ENCODE peak calls at places on chromosomes 2 and 18, in seven cellular contexts. One of them, this sample, is unnamed.
A peak's percentile ranks its signal among the peaks of the same experiment; 100 is the strongest.

GRCh38 chr18:63963610-63964256 is 6.1 kb upstream of the SERPINB8 start:
- DNase-seq in GM10248: peak; percentile 33
- DNase-seq in heart left ventricle: no peak
- DNase-seq in RWPE1: no peak
- DNase-seq in progenitor cell of endocrine pancreas: no peak
- DNase-seq in fibroblast of mammary gland: peak; percentile 73
- DNase-seq in WTC11: peak; percentile 46
- DNase-seq in this sample: peak; percentile 40

GRCh38 chr2:234676109-234676858 is 179.4 kb upstream of the ARL4C start:
- DNase-seq in GM10248: no peak
- DNase-seq in heart left ventricle: no peak
- DNase-seq in RWPE1: no peak
- DNase-seq in progenitor cell of endocrine pancreas: no peak
- DNase-seq in fibroblast of mammary gland: no peak
- DNase-seq in WTC11: no peak
- DNase-seq in this sample: no peak

GRCh38 chr2:215382011-215382410 is 53.9 kb downstream of the FN1 start:
- DNase-seq in GM10248: no peak
- DNase-seq in heart left ventricle: no peak
- DNase-seq in RWPE1: no peak
- DNase-seq in progenitor cell of endocrine pancreas: no peak
- DNase-seq in fibroblast of mammary gland: no peak
- DNase-seq in WTC11: no peak
- DNase-seq in this sample: no peak

GRCh38 chr2:16660039-16660619 is 5.5 kb downstream of the CYRIA start:
- DNase-seq in GM10248: no peak
- DNase-seq in heart left ventricle: no peak
- DNase-seq in RWPE1: no peak
- DNase-seq in progenitor cell of endocrine pancreas: no peak
- DNase-seq in fibroblast of mammary gland: no peak
- DNase-seq in WTC11: no peak
- DNase-seq in this sample: no peak

GRCh38 chr2:169839954-169840746 is 12.9 kb downstream of the UBR3 start:
- DNase-seq in GM10248: no peak
- DNase-seq in heart left ventricle: no peak
- DNase-seq in RWPE1: no peak
- DNase-seq in progenitor cell of endocrine pancreas: no peak
- DNase-seq in fibroblast of mammary gland: no peak
- DNase-seq in WTC11: no peak
- DNase-seq in this sample: no peak

GRCh38 chr2:43748333-43748732 is 25.5 kb upstream of the DYNC2LI1 start:
- DNase-seq in GM10248: no peak
- DNase-seq in heart left ventricle: no peak
- DNase-seq in RWPE1: no peak
- DNase-seq in progenitor cell of endocrine pancreas: no peak
- DNase-seq in fibroblast of mammary gland: no peak
- DNase-seq in WTC11: no peak
- DNase-seq in this sample: no peak

GRCh38 chr2:196801578-196801977 is 2.1 kb upstream of the GTF3C3 start:
- DNase-seq in GM10248: no peak
- DNase-seq in heart left ventricle: no peak
- DNase-seq in RWPE1: peak; percentile 21
- DNase-seq in progenitor cell of endocrine pancreas: no peak
- DNase-seq in fibroblast of mammary gland: peak; percentile 36
- DNase-seq in WTC11: no peak
- DNase-seq in this sample: no peak

GRCh38 chr2:131516011-131516410 is 11.7 kb upstream of the CCDC74A start:
- DNase-seq in GM10248: no peak
- DNase-seq in heart left ventricle: no peak
- DNase-seq in RWPE1: no peak
- DNase-seq in progenitor cell of endocrine pancreas: no peak
- DNase-seq in fibroblast of mammary gland: no peak
- DNase-seq in WTC11: no peak
- DNase-seq in this sample: no peak

GRCh38 chr2:187875271-187875670 is 321.0 kb upstream of the TFPI start:
- DNase-seq in GM10248: no peak
- DNase-seq in heart left ventricle: no peak
- DNase-seq in RWPE1: no peak
- DNase-seq in progenitor cell of endocrine pancreas: no peak
- DNase-seq in fibroblast of mammary gland: peak; percentile 8
- DNase-seq in WTC11: no peak
- DNase-seq in this sample: no peak

GRCh38 chr18:76476665-76477561 is 18.1 kb downstream of the ZNF516 start:
- DNase-seq in GM10248: no peak
- DNase-seq in heart left ventricle: no peak
- DNase-seq in RWPE1: peak; percentile 17
- DNase-seq in progenitor cell of endocrine pancreas: no peak
- DNase-seq in fibroblast of mammary gland: peak; percentile 96
- DNase-seq in WTC11: no peak
- DNase-seq in this sample: no peak

GRCh38 chr18:12851709-12852108 is 32.3 kb downstream of the PTPN2 start:
- DNase-seq in GM10248: no peak
- DNase-seq in heart left ventricle: no peak
- DNase-seq in RWPE1: no peak
- DNase-seq in progenitor cell of endocrine pancreas: no peak
- DNase-seq in fibroblast of mammary gland: peak; percentile 25
- DNase-seq in WTC11: no peak
- DNase-seq in this sample: no peak

GRCh38 chr18:58682429-58683069 is 11.3 kb downstream of the MALT1 start:
- DNase-seq in GM10248: no peak
- DNase-seq in heart left ventricle: peak; percentile 46
- DNase-seq in RWPE1: peak; percentile 34
- DNase-seq in progenitor cell of endocrine pancreas: no peak
- DNase-seq in fibroblast of mammary gland: peak; percentile 83
- DNase-seq in WTC11: no peak
- DNase-seq in this sample: no peak

GRCh38 chr18:49038423-49038822 is 87.7 kb upstream of the SMAD7 start:
- DNase-seq in GM10248: no peak
- DNase-seq in heart left ventricle: no peak
- DNase-seq in RWPE1: no peak
- DNase-seq in progenitor cell of endocrine pancreas: no peak
- DNase-seq in fibroblast of mammary gland: no peak
- DNase-seq in WTC11: no peak
- DNase-seq in this sample: no peak

GRCh38 chr2:233853883-233854240 is 473 bp downstream of the HJURP start:
- DNase-seq in GM10248: no peak
- DNase-seq in heart left ventricle: no peak
- DNase-seq in RWPE1: no peak
- DNase-seq in progenitor cell of endocrine pancreas: no peak
- DNase-seq in fibroblast of mammary gland: no peak
- DNase-seq in WTC11: no peak
- DNase-seq in this sample: no peak

DNA sequence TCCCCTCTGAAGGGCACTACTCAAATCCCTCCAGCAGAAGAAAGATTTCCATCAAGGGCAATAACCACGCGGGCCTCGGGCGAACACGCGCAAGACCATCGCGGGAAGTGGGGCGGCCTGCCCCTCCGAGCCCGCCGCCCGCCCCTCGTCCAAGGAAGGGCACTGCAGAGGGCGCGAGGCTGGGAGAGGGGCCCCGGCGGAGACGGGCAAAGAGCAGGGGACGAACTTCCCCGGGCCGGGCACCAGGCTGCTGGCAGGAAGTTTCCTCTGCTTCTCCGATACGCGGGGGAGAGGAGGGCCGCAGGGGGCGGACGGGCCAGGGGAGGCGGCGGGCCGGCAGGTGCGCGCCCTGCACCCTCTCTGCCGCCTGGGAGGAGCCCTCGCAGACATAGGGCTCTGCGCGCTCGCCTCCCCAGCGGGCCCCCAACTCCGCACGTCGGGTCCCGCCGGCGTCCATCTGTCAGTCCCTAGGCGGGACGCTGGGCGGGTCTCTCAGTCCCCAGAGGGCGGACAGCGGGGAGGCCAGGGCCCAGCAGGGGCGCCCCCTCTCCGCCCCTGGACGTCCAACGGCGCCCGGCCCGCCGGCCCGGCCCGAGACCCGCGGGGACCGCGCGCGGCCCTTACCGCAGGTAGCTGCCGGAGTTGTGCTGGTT is 452 bp downstream of the TFCP2L1 start:
- DNase-seq in GM10248: no peak
- DNase-seq in heart left ventricle: no peak
- DNase-seq in RWPE1: no peak
- DNase-seq in progenitor cell of endocrine pancreas: peak; percentile 14
- DNase-seq in fibroblast of mammary gland: no peak
- DNase-seq in WTC11: peak; percentile 41
- DNase-seq in this sample: peak; percentile 31
- TF ChIP-seq CTCF in GM10248: no peak
- TF ChIP-seq CTCF in heart left ventricle: no peak
- TF ChIP-seq CTCF in RWPE1: no peak
- TF ChIP-seq CTCF in progenitor cell of endocrine pancreas: peak; percentile 25
- TF ChIP-seq CTCF in fibroblast of mammary gland: no peak
- TF ChIP-seq CTCF in WTC11: no peak
- TF ChIP-seq CTCF in this sample: no peak

GRCh38 chr18:37570336-37570930 is 4.8 kb upstream of the CELF4 start:
- DNase-seq in GM10248: no peak
- DNase-seq in heart left ventricle: no peak
- DNase-seq in RWPE1: no peak
- DNase-seq in progenitor cell of endocrine pancreas: no peak
- DNase-seq in fibroblast of mammary gland: no peak
- DNase-seq in WTC11: peak; percentile 43
- DNase-seq in this sample: no peak
- TF ChIP-seq CTCF in GM10248: no peak
- TF ChIP-seq CTCF in heart left ventricle: no peak
- TF ChIP-seq CTCF in RWPE1: no peak
- TF ChIP-seq CTCF in progenitor cell of endocrine pancreas: peak; percentile 22
- TF ChIP-seq CTCF in fibroblast of mammary gland: no peak
- TF ChIP-seq CTCF in WTC11: no peak
- TF ChIP-seq CTCF in this sample: no peak

DNA sequence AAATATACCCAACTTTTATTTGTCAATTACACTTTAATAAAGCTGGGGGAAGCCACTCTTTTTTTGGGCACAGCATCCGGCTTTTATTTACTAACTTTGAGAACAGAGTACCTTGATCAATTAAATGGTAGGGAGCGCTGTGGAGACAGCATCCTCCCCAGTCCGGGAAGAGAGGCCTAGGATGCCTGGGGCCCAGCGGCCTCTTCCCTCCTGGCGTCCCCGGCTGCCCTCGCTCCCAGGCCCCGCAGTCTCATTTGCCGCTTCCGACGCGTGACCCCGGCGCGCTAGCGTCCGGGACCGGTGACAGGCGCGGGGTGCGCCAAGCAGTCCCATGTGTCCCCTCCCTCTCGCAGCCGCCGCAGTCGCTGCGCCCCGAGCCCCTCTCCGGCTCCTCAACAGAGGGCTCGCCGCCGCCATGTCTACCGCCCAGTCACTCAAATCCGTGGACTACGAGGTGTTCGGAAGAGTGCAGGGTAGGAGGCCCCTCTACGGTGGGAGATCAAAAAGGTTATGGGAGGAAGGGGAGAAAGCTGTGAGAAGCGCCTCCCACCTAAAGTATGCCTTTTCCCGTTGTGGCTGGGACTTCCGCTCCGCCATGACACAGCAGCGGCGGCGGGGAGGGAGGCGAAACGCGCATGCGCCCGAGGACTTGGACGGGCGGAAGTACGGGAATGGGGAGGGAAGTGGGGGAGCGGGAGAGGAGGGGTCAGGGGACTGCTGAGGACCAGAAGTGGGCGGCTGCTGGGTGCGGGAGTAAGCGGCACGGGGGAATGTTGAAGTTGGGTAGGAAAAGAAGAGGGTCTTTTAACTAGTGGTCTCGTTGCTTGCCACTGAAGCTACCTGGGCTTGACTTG is at the start of gene ACYP2:
- DNase-seq in GM10248: peak; percentile 91
- DNase-seq in heart left ventricle: peak; percentile 97
- DNase-seq in RWPE1: peak; percentile 95
- DNase-seq in progenitor cell of endocrine pancreas: peak; percentile 77
- DNase-seq in fibroblast of mammary gland: peak; percentile 92
- DNase-seq in WTC11: peak; percentile 96
- DNase-seq in this sample: peak; percentile 98
- TF ChIP-seq CTCF in GM10248: no peak
- TF ChIP-seq CTCF in heart left ventricle: peak; percentile 42
- TF ChIP-seq CTCF in RWPE1: no peak
- TF ChIP-seq CTCF in progenitor cell of endocrine pancreas: peak; percentile 12
- TF ChIP-seq CTCF in fibroblast of mammary gland: peak; percentile 22
- TF ChIP-seq CTCF in WTC11: no peak
- TF ChIP-seq CTCF in this sample: no peak

GRCh38 chr2:241595600-241596140 is 37.1 kb downstream of the BOK start:
- DNase-seq in GM10248: no peak
- DNase-seq in heart left ventricle: no peak
- DNase-seq in RWPE1: no peak
- DNase-seq in progenitor cell of endocrine pancreas: no peak
- DNase-seq in fibroblast of mammary gland: no peak
- DNase-seq in WTC11: peak; percentile 50
- DNase-seq in this sample: no peak
- TF ChIP-seq CTCF in GM10248: no peak
- TF ChIP-seq CTCF in heart left ventricle: no peak
- TF ChIP-seq CTCF in RWPE1: no peak
- TF ChIP-seq CTCF in progenitor cell of endocrine pancreas: peak; percentile 54
- TF ChIP-seq CTCF in fibroblast of mammary gland: peak; percentile 18
- TF ChIP-seq CTCF in WTC11: no peak
- TF ChIP-seq CTCF in this sample: no peak

DNA sequence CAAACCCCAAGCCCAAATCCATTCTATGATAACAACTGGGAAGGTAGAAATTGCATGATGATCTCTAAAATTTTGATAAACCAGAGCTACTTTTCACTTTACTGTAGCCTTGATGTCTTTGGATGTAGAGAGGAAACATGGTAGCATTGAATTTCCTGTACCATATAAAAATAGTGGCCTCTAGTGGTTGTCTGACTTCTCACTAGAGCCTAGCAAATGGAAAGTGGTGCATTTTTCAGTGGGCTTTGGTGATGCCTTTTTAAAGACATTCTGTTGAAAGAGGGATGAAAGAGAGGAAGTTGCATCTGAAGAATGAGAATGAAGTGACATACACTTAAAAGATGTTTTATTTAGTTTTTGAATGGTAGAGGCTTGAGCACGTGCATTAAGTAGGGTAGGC is 662.2 kb downstream of the XIRP2 start:
- DNase-seq in GM10248: peak; percentile 10
- DNase-seq in heart left ventricle: no peak
- DNase-seq in RWPE1: peak; percentile 6
- DNase-seq in progenitor cell of endocrine pancreas: no peak
- DNase-seq in fibroblast of mammary gland: peak; percentile 38
- DNase-seq in WTC11: no peak
- DNase-seq in this sample: no peak
- TF ChIP-seq CTCF in GM10248: peak; percentile 18
- TF ChIP-seq CTCF in heart left ventricle: peak; percentile 33
- TF ChIP-seq CTCF in RWPE1: no peak
- TF ChIP-seq CTCF in progenitor cell of endocrine pancreas: peak; percentile 46
- TF ChIP-seq CTCF in fibroblast of mammary gland: peak; percentile 49
- TF ChIP-seq CTCF in WTC11: peak; percentile 20
- TF ChIP-seq CTCF in this sample: peak; percentile 46

GRCh38 chr2:230850358-230850658 is 14.4 kb upstream of the ITM2C start:
- DNase-seq in GM10248: no peak
- DNase-seq in heart left ventricle: no peak
- DNase-seq in RWPE1: no peak
- DNase-seq in progenitor cell of endocrine pancreas: no peak
- DNase-seq in fibroblast of mammary gland: no peak
- DNase-seq in WTC11: no peak
- DNase-seq in this sample: no peak

GRCh38 chr2:230849633-230850357 is 14.9 kb upstream of the ITM2C start:
- DNase-seq in GM10248: peak; percentile 84
- DNase-seq in heart left ventricle: no peak
- DNase-seq in RWPE1: peak; percentile 54
- DNase-seq in progenitor cell of endocrine pancreas: no peak
- DNase-seq in fibroblast of mammary gland: peak; percentile 21
- DNase-seq in WTC11: peak; percentile 95
- DNase-seq in this sample: peak; percentile 79

GRCh38 chr2:230846360-230846759 is 18.4 kb upstream of the ITM2C start:
- DNase-seq in GM10248: no peak
- DNase-seq in heart left ventricle: no peak
- DNase-seq in RWPE1: no peak
- DNase-seq in progenitor cell of endocrine pancreas: no peak
- DNase-seq in fibroblast of mammary gland: no peak
- DNase-seq in WTC11: no peak
- DNase-seq in this sample: no peak

GRCh38 chr2:230847883-230848388 is 16.8 kb upstream of the ITM2C start:
- DNase-seq in GM10248: peak; percentile 92
- DNase-seq in heart left ventricle: peak; percentile 82
- DNase-seq in RWPE1: peak; percentile 75
- DNase-seq in progenitor cell of endocrine pancreas: peak; percentile 86
- DNase-seq in fibroblast of mammary gland: peak; percentile 77
- DNase-seq in WTC11: peak; percentile 97
- DNase-seq in this sample: peak; percentile 93

GRCh38 chr2:230852113-230852512 is 12.6 kb upstream of the ITM2C start:
- DNase-seq in GM10248: no peak
- DNase-seq in heart left ventricle: no peak
- DNase-seq in RWPE1: no peak
- DNase-seq in progenitor cell of endocrine pancreas: no peak
- DNase-seq in fibroblast of mammary gland: no peak
- DNase-seq in WTC11: no peak
- DNase-seq in this sample: no peak
- TF ChIP-seq CTCF in GM10248: no peak
- TF ChIP-seq CTCF in heart left ventricle: no peak
- TF ChIP-seq CTCF in RWPE1: no peak
- TF ChIP-seq CTCF in progenitor cell of endocrine pancreas: no peak
- TF ChIP-seq CTCF in fibroblast of mammary gland: no peak
- TF ChIP-seq CTCF in WTC11: no peak
- TF ChIP-seq CTCF in this sample: no peak